ENCODE peak calls at places on chromosomes 5 and 9, in ten cellular contexts. O is HT1080; Q is NCI-H748 treated with DMSO at 0.1 percent for 48 hours; F is T-helper 1 cell; U is NCI-H1436; A is left ventricle myocardium inferior; B is kidney glomerular epithelial cell; J is stimulated activated CD4-positive, alpha-beta T cell treated with anti-CD3 and anti-CD28 coated beads, Interleukin-12 subunit alpha, Interleukin-12 subunit beta, amount 100 ng/mL, for 24 hours; R is Caki2; L is H7. P is an unnamed sample.

GRCh38 chr9:18905033-18905882 is 127.8 kb downstream of the SAXO1 start:
- DNase-seq in R (no peak), O (peak), F (no peak), A (no peak), B (peak), J (no peak), Q (no peak), L (no peak), U (no peak), P (no peak)

GRCh38 chr5:93610581-93611167 is 27.7 kb downstream of the NR2F1 start:
- DNase-seq in B (no peak), A (no peak), L (no peak), O (no peak), Q (peak), R (no peak), J (no peak), F (no peak), U (no peak), P (no peak)

GRCh38 chr9:96006296-96006890 is 130.9 kb downstream of the ERCC6L2 start:
- DNase-seq in F (no peak), J (no peak), U (no peak), L (no peak), A (no peak), Q (no peak), O (no peak), B (no peak), R (no peak), P (no peak)

GRCh38 chr5:38426986-38427950 is 129.2 kb downstream of the LIFR start:
- DNase-seq in R (no peak), F (no peak), L (no peak), Q (no peak), A (no peak), O (peak), J (no peak), B (no peak), U (no peak), P (no peak)

GRCh38 chr5:95555553-95555952 is 652 bp downstream of the ARSK start:
- DNase-seq in L (no peak), U (no peak), A (no peak), R (no peak), Q (no peak), F (no peak), B (peak), J (no peak), O (peak), P (no peak)

GRCh38 chr5:151038801-151039238 is 18.4 kb downstream of the GPX3 start:
- DNase-seq in R (no peak), F (no peak), A (no peak), L (no peak), B (no peak), U (no peak), O (peak), J (peak), Q (no peak), P (no peak)

GRCh38 chr9:90697782-90698181 is 55.2 kb upstream of the DIRAS2 start:
- DNase-seq in A (no peak), L (no peak), J (no peak), R (no peak), O (no peak), F (no peak), B (no peak), U (no peak), Q (no peak), P (no peak)

GRCh38 chr5:43227655-43228054 is 35.6 kb downstream of the NIM1K start:
- DNase-seq in F (no peak), A (no peak), R (peak), U (no peak), B (peak), J (no peak), Q (no peak), L (no peak), O (peak), P (no peak)

GRCh38 chr9:6609499-6610016 is 36.0 kb downstream of the GLDC start:
- DNase-seq in F (no peak), L (no peak), R (no peak), J (no peak), B (no peak), A (no peak), U (no peak), O (no peak), Q (no peak), P (no peak)

GRCh38 chr9:96062051-96062450 is 186.6 kb downstream of the ERCC6L2 start:
- DNase-seq in L (no peak), R (no peak), J (no peak), Q (no peak), B (no peak), U (no peak), A (no peak), O (no peak), F (no peak), P (no peak)

GRCh38 chr9:2560175-2560574 is 61.4 kb upstream of the VLDLR start:
- DNase-seq in R (no peak), J (no peak), U (no peak), O (no peak), L (no peak), A (no peak), F (no peak), B (no peak), Q (no peak), P (no peak)